ENCODE peak calls at places on chromosomes 4 and X, in nine cellular contexts. R is kidney tubule cell, B is GM12865, N is lung, F is AG20443, C is cardiac muscle cell, X is AG08396, S is mucosa of descending colon, D is epithelial cell of esophagus. O is an unnamed sample.

GRCh38 chrX:111098874-111099273 is 2.9 kb downstream of the PAK3 start:
- DNase-seq in S (peak; percentile 58), X (peak; percentile 53), F (peak; percentile 30), C (peak; percentile 75), D (peak; percentile 40), N (peak; percentile 45), R (peak; percentile 45), B (peak; percentile 61), O (peak; percentile 56)

GRCh38 chr4:16684083-16684482 is 214.4 kb downstream of the LDB2 start:
- DNase-seq in X (no peak), R (no peak), F (peak; percentile 42), N (no peak), S (no peak), D (no peak), B (no peak), C (no peak), O (no peak)

GRCh38 chrX:48278958-48279357 is 23.8 kb downstream of the SSX1 start:
- DNase-seq in B (peak; percentile 0), X (peak; percentile 3), N (no peak), D (no peak), S (no peak), F (peak; percentile 2), R (no peak), C (no peak), O (peak; percentile 4)

GRCh38 chr4:70728096-70728495 is 6.3 kb downstream of the RUFY3 start:
- DNase-seq in X (no peak), C (no peak), S (no peak), D (no peak), B (no peak), N (no peak), R (no peak), F (no peak), O (no peak)

GRCh38 chr4:22427676-22428075 is 88.2 kb downstream of the ADGRA3 start:
- DNase-seq in C (no peak), R (no peak), F (no peak), S (no peak), N (no peak), X (no peak), D (no peak), B (no peak), O (no peak)

GRCh38 chr4:72302981-72303704 is 265.9 kb downstream of the ADAMTS3 start:
- DNase-seq in D (peak; percentile 52), S (no peak), C (peak; percentile 70), N (peak; percentile 31), F (peak; percentile 57), B (peak; percentile 54), X (peak; percentile 39), R (peak; percentile 56), O (peak; percentile 47)

GRCh38 chrX:132090370-132091152 is 37.3 kb downstream of the FRMD7 start:
- DNase-seq in B (no peak), C (no peak), X (no peak), D (no peak), N (no peak), R (no peak), F (no peak), S (no peak), O (no peak)

GRCh38 chr4:124192544-124192943 is 520.0 kb downstream of the ANKRD50 start:
- DNase-seq in X (no peak), B (no peak), D (no peak), N (no peak), F (no peak), S (no peak), R (no peak), C (no peak), O (no peak)

GRCh38 chrX:150258463-150259430 is 104.4 kb upstream of the MAMLD1 start:
- DNase-seq in F (peak; percentile 50), R (peak; percentile 57), D (no peak), X (peak; percentile 21), C (no peak), N (peak; percentile 21), S (no peak), B (no peak), O (no peak)

GRCh38 chr4:16264798-16265197 is 38.5 kb upstream of the TAPT1 start:
- DNase-seq in B (peak; percentile 40), N (peak; percentile 17), X (peak; percentile 46), F (peak; percentile 63), D (peak; percentile 52), R (peak; percentile 66), S (no peak), C (peak; percentile 39), O (peak; percentile 33)

GRCh38 chrX:81195712-81196111 is 6.0 kb downstream of the HMGN5 start:
- DNase-seq in B (peak; percentile 72), S (no peak), C (peak; percentile 52), N (peak; percentile 68), F (peak; percentile 29), X (peak; percentile 18), R (peak; percentile 66), D (peak; percentile 66), O (peak; percentile 66)

GRCh38 chr4:8144359-8144758 is 14.3 kb downstream of the ABLIM2 start:
- DNase-seq in N (no peak), F (no peak), X (no peak), B (no peak), D (no peak), R (no peak), S (no peak), C (no peak), O (peak; percentile 12)

GRCh38 chr4:156754832-156755570 is 216.6 kb downstream of the PDGFC start:
- DNase-seq in R (peak; percentile 61), F (no peak), D (no peak), B (no peak), N (no peak), C (no peak), S (no peak), X (no peak), O (no peak)

GRCh38 chrX:53265771-53266170 is 15.6 kb downstream of the IQSEC2 start:
- DNase-seq in B (no peak), N (no peak), D (peak; percentile 58), S (no peak), R (no peak), C (no peak), X (no peak), F (peak; percentile 14), O (no peak)

GRCh38 chr4:1084796-1085403 is 28.5 kb downstream of the RNF212 start:
- DNase-seq in N (no peak), X (no peak), R (no peak), F (peak; percentile 30), D (no peak), C (no peak), S (no peak), B (no peak), O (no peak)

GRCh38 chr4:14054391-14054790 is 426.9 kb upstream of the BOD1L1 start:
- DNase-seq in F (no peak), B (no peak), X (no peak), N (no peak), C (no peak), R (no peak), D (no peak), S (no peak), O (no peak)

GRCh38 chr4:24537025-24537424 is 47.3 kb downstream of the DHX15 start:
- DNase-seq in D (no peak), C (no peak), R (no peak), X (no peak), S (no peak), N (no peak), F (no peak), B (no peak), O (no peak)

GRCh38 chrX:149453030-149453429 is 52.1 kb downstream of the IDS start:
- DNase-seq in C (no peak), N (no peak), S (no peak), B (no peak), R (peak; percentile 68), F (peak; percentile 70), D (peak; percentile 66), X (peak; percentile 59), O (no peak)

GRCh38 chr4:78145005-78145404 is 87.9 kb downstream of the FRAS1 start:
- DNase-seq in D (no peak), B (no peak), F (no peak), S (no peak), C (no peak), X (no peak), N (no peak), R (no peak), O (no peak)